ENCODE peak calls at places on chromosomes 3 and 15, in six cellular contexts. One of them, this sample, is unnamed. For H3K27me3, the result is how much of the 10 kb centered on the place peaks cover.

GRCh38 chr3:139044366-139045210 is at the start of gene PRR23C:
- DNase-seq in SK-N-SH: peak
- DNase-seq in K562: peak
- DNase-seq in GM12878: no peak
- DNase-seq in HepG2: no peak
- DNase-seq in H1: no peak
- DNase-seq in this sample: no peak

GRCh38 chr3:191484461-191484860 is 23.5 kb downstream of the PYDC2 start:
- DNase-seq in SK-N-SH: no peak
- DNase-seq in K562: no peak
- DNase-seq in GM12878: no peak
- DNase-seq in HepG2: no peak
- DNase-seq in H1: no peak
- DNase-seq in this sample: no peak

GRCh38 chr3:20040476-20041196 is 390 bp downstream of the KAT2B start:
- DNase-seq in SK-N-SH: peak
- DNase-seq in K562: peak
- DNase-seq in GM12878: no peak
- DNase-seq in HepG2: peak
- DNase-seq in H1: no peak
- DNase-seq in this sample: peak

GRCh38 chr15:90851114-90851513 is 17.3 kb upstream of the FURIN start:
- DNase-seq in SK-N-SH: no peak
- DNase-seq in K562: no peak
- DNase-seq in GM12878: no peak
- DNase-seq in HepG2: no peak
- DNase-seq in H1: no peak
- DNase-seq in this sample: no peak

GRCh38 chr15:41423979-41424659 is 7.2 kb downstream of the RTF1 start:
- DNase-seq in SK-N-SH: no peak
- DNase-seq in K562: no peak
- DNase-seq in GM12878: peak
- DNase-seq in HepG2: no peak
- DNase-seq in H1: no peak
- DNase-seq in this sample: no peak

GRCh38 chr3:195248281-195248680 is 22.7 kb downstream of the XXYLT1 start:
- DNase-seq in SK-N-SH: no peak
- DNase-seq in K562: no peak
- DNase-seq in GM12878: no peak
- DNase-seq in HepG2: no peak
- DNase-seq in H1: no peak
- DNase-seq in this sample: no peak

GRCh38 chr15:25611603-25612002 is 172.8 kb upstream of the UBE3A start:
- DNase-seq in SK-N-SH: no peak
- DNase-seq in K562: no peak
- DNase-seq in GM12878: no peak
- DNase-seq in HepG2: no peak
- DNase-seq in H1: no peak
- DNase-seq in this sample: no peak

GRCh38 chr3:11907667-11908660 is 61.3 kb upstream of the TAMM41 start:
- DNase-seq in SK-N-SH: no peak
- DNase-seq in K562: no peak
- DNase-seq in GM12878: no peak
- DNase-seq in HepG2: no peak
- DNase-seq in H1: no peak
- DNase-seq in this sample: no peak

GRCh38 chr3:109337393-109337792 is at the start of gene DPPA4:
- DNase-seq in SK-N-SH: no peak
- DNase-seq in K562: no peak
- DNase-seq in GM12878: no peak
- DNase-seq in HepG2: no peak
- DNase-seq in H1: no peak
- DNase-seq in this sample: no peak

GRCh38 chr3:145704020-145704419 is 457.0 kb downstream of the PLOD2 start:
- DNase-seq in SK-N-SH: no peak
- DNase-seq in K562: no peak
- DNase-seq in GM12878: no peak
- DNase-seq in HepG2: no peak
- DNase-seq in H1: no peak
- DNase-seq in this sample: no peak

GRCh38 chr3:121418182-121418581 is 127.6 kb downstream of the POLQ start:
- DNase-seq in SK-N-SH: no peak
- DNase-seq in K562: no peak
- DNase-seq in GM12878: no peak
- DNase-seq in HepG2: no peak
- DNase-seq in H1: no peak
- DNase-seq in this sample: no peak

GRCh38 chr3:148534089-148534988 is 163.4 kb upstream of the AGTR1 start:
- DNase-seq in SK-N-SH: no peak
- DNase-seq in K562: no peak
- DNase-seq in GM12878: no peak
- DNase-seq in HepG2: peak
- DNase-seq in H1: no peak
- DNase-seq in this sample: no peak

GRCh38 chr3:194905696-194906095 is 220.0 kb downstream of the FAM43A start:
- DNase-seq in SK-N-SH: no peak
- DNase-seq in K562: no peak
- DNase-seq in GM12878: no peak
- DNase-seq in HepG2: no peak
- DNase-seq in H1: no peak
- DNase-seq in this sample: no peak

GRCh38 chr3:138188013-138188352 is 882 bp downstream of the ARMC8 start:
- DNase-seq in SK-N-SH: no peak
- DNase-seq in K562: peak
- DNase-seq in GM12878: no peak
- DNase-seq in HepG2: no peak
- DNase-seq in H1: no peak
- DNase-seq in this sample: no peak

GRCh38 chr3:10283638-10284037 is 9.1 kb downstream of the GHRL start:
- DNase-seq in SK-N-SH: peak
- DNase-seq in K562: no peak
- DNase-seq in GM12878: no peak
- DNase-seq in HepG2: no peak
- DNase-seq in H1: no peak
- DNase-seq in this sample: no peak

GRCh38 chr3:159200176-159200575 is 398.3 kb downstream of the MFSD1 start:
- DNase-seq in SK-N-SH: no peak
- DNase-seq in K562: no peak
- DNase-seq in GM12878: no peak
- DNase-seq in HepG2: no peak
- DNase-seq in H1: no peak
- DNase-seq in this sample: no peak

GRCh38 chr15:76169013-76169412 is 109.2 kb downstream of the TMEM266 start:
- DNase-seq in SK-N-SH: no peak
- DNase-seq in K562: peak
- DNase-seq in GM12878: no peak
- DNase-seq in HepG2: no peak
- DNase-seq in H1: no peak
- DNase-seq in this sample: no peak

GRCh38 chr3:180447156-180447555 is 154.8 kb upstream of the TTC14 start:
- DNase-seq in SK-N-SH: no peak
- DNase-seq in K562: no peak
- DNase-seq in GM12878: no peak
- DNase-seq in HepG2: no peak
- DNase-seq in H1: no peak
- DNase-seq in this sample: no peak

DNA sequence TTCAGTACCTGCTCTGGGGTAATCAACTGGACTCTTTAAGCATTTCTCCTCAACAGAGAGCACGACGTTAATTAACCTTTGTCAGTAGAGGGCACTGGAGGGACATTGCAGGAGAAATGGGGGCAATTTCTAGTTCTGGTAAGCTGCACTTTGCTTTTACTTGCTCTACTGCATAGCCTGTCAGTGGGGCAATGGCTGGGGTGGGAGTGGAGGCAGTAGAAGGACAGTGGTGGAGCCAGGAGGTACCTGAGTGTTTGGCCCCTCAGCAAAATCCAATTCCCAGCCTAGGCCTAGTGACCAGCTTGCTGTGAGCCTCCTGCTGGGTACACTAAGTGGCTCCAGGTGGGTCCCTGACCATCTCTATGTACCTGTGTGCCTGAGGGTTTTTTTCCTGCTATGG is 18.3 kb upstream of the MED12L start:
- DNase-seq in SK-N-SH: no peak
- DNase-seq in K562: no peak
- DNase-seq in GM12878: no peak
- DNase-seq in HepG2: peak
- DNase-seq in H1: no peak
- DNase-seq in this sample: no peak
- TF ChIP-seq GABPA in SK-N-SH: no peak
- TF ChIP-seq GABPA in K562: no peak
- TF ChIP-seq GABPA in GM12878: no peak
- TF ChIP-seq GABPA in HepG2: no peak
- TF ChIP-seq GABPA in H1: no peak
- TF ChIP-seq GABPA in this sample: no peak

GRCh38 chr15:52791776-52792175 is 1.6 kb upstream of the ONECUT1 start:
- DNase-seq in SK-N-SH: no peak
- DNase-seq in K562: no peak
- DNase-seq in GM12878: no peak
- DNase-seq in HepG2: no peak
- DNase-seq in H1: no peak
- DNase-seq in this sample: no peak
- H3K27me3 ChIP-seq in SK-N-SH: half or more
- H3K27me3 ChIP-seq in K562: under half
- H3K27me3 ChIP-seq in GM12878: under half
- H3K27me3 ChIP-seq in HepG2: under half
- H3K27me3 ChIP-seq in H1: half or more
- H3K27me3 ChIP-seq in this sample: half or more

DNA sequence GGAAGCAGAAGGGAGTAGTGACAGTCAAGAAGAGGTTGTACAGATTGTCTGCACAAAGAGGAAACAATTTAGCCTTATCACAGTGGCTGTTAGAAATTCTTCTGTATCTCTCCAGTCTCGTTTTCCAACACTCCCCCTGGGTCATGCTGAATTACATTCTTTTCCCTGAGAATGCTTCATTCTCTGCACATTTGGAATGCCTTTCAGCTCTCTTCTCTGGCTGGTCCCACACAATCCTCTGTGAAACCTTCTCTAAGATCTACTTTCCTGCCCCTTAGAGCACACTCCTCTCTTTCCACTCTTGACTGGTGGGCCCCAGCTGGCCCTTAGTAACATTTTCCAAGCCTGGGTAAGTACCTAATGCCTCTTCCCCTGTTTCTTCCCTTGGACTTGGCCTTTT is 25.5 kb downstream of the HMCES start:
- DNase-seq in SK-N-SH: no peak
- DNase-seq in K562: no peak
- DNase-seq in GM12878: no peak
- DNase-seq in HepG2: no peak
- DNase-seq in H1: no peak
- DNase-seq in this sample: no peak
- H3K27ac ChIP-seq in SK-N-SH: no peak
- H3K27ac ChIP-seq in K562: no peak
- H3K27ac ChIP-seq in GM12878: no peak
- H3K27ac ChIP-seq in HepG2: no peak
- H3K27ac ChIP-seq in H1: no peak
- H3K27ac ChIP-seq in this sample: peak

GRCh38 chr3:127734754-127735473 is 62.2 kb downstream of the ABTB1 start:
- DNase-seq in SK-N-SH: no peak
- DNase-seq in K562: no peak
- DNase-seq in GM12878: no peak
- DNase-seq in HepG2: no peak
- DNase-seq in H1: no peak
- DNase-seq in this sample: peak
- TF ChIP-seq GABPA in SK-N-SH: no peak
- TF ChIP-seq GABPA in K562: peak
- TF ChIP-seq GABPA in GM12878: no peak
- TF ChIP-seq GABPA in HepG2: no peak
- TF ChIP-seq GABPA in H1: no peak
- TF ChIP-seq GABPA in this sample: no peak

DNA sequence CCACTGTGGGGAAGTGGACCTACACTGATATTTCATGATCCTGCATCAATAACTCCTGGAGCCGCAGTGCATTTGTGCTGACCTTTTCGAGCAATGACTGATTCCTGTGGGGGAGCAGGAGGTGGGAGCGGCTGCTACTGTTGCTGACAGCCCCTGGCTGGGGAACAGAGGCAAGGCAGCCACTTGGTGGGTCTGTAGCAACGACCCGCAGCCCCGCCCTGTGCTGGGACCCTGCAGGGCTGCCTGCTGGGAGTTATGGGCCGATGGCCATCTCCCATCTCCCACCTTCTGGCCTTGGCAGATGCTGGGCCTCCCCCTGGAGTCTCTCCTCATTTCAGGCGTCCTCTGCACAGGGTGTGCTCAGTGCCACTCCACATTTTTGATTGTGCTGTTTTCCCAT is 42.1 kb downstream of the CCDC33 start:
- DNase-seq in SK-N-SH: no peak
- DNase-seq in K562: no peak
- DNase-seq in GM12878: no peak
- DNase-seq in HepG2: no peak
- DNase-seq in H1: no peak
- DNase-seq in this sample: no peak
- H3K27me3 ChIP-seq in SK-N-SH: under half
- H3K27me3 ChIP-seq in K562: under half
- H3K27me3 ChIP-seq in GM12878: under half
- H3K27me3 ChIP-seq in HepG2: under half
- H3K27me3 ChIP-seq in H1: under half
- H3K27me3 ChIP-seq in this sample: under half

DNA sequence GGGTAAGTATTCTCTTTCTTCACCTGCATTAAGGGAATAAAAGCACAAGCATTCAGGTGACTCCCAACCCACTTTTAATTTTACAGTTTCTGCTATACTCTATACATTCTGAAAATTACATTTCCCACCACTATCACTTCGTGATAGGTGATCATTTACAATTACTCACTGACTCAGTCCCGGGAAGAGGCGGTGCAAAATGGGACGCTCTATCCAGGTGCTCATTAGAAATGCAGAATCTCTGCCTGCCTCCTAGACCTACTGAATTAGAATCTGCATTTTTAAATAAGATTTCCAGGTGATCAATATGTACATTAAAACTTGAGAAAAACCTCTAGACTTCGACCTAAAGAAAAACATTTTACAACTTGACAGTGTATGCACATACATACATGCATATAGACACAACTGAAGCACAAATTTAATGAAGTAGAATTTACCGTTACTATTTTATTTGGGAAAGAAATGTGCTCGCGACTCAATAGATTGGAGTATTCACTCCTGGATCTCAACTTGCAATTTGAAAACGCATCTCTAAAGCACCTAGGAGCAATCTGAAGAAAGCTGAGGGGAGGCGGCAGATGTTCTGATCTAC is 598 bp upstream of the TGFBR2 start:
- DNase-seq in SK-N-SH: no peak
- DNase-seq in K562: no peak
- DNase-seq in GM12878: no peak
- DNase-seq in HepG2: no peak
- DNase-seq in H1: no peak
- DNase-seq in this sample: no peak
- H3K27ac ChIP-seq in SK-N-SH: peak
- H3K27ac ChIP-seq in K562: no peak
- H3K27ac ChIP-seq in GM12878: no peak
- H3K27ac ChIP-seq in HepG2: peak
- H3K27ac ChIP-seq in H1: no peak
- H3K27ac ChIP-seq in this sample: peak

GRCh38 chr15:77870195-77871065 is 207.1 kb downstream of the TBC1D2B start:
- DNase-seq in SK-N-SH: peak
- DNase-seq in K562: peak
- DNase-seq in GM12878: no peak
- DNase-seq in HepG2: peak
- DNase-seq in H1: peak
- DNase-seq in this sample: peak
- TF ChIP-seq GABPA in SK-N-SH: no peak
- TF ChIP-seq GABPA in K562: no peak
- TF ChIP-seq GABPA in GM12878: no peak
- TF ChIP-seq GABPA in HepG2: no peak
- TF ChIP-seq GABPA in H1: no peak
- TF ChIP-seq GABPA in this sample: no peak